ENCODE peak calls at places on chromosomes 3 and 15, in nine cellular contexts. M, N, Q, R, L, Z, B, U and A are unnamed samples.

GRCh38 chr15:25849431-25849921 is 13.7 kb downstream of the ATP10A start:
- DNase-seq in L (no peak), Z (no peak), Q (no peak), N (peak), U (no peak), M (no peak), B (no peak), R (no peak), A (no peak)

GRCh38 chr3:127532561-127533203 is 57.9 kb downstream of the TPRA1 start:
- DNase-seq in Z (no peak), Q (peak), N (no peak), B (no peak), R (no peak), M (no peak), U (no peak), L (no peak), A (no peak)

GRCh38 chr15:41894791-41895463 is 1.1 kb upstream of the SPTBN5 start:
- DNase-seq in M (peak), Q (peak), N (no peak), B (no peak), L (peak), U (no peak), R (no peak), Z (peak), A (peak)

GRCh38 chr15:77075528-77075927 is 4.6 kb upstream of the TSPAN3 start:
- DNase-seq in Z (no peak), B (no peak), R (no peak), U (no peak), L (no peak), Q (peak), N (no peak), M (peak), A (no peak)

GRCh38 chr3:185280572-185281365 is 26.9 kb upstream of the EHHADH start:
- DNase-seq in L (no peak), M (peak), N (peak), B (peak), Q (no peak), Z (no peak), U (no peak), R (peak), A (no peak)

GRCh38 chr3:139476348-139476747 is at the start of gene RBP2:
- DNase-seq in N (no peak), R (no peak), Q (no peak), L (no peak), B (no peak), M (no peak), Z (no peak), U (no peak), A (no peak)

GRCh38 chr3:140243536-140243935 is 308.6 kb downstream of the CLSTN2 start:
- DNase-seq in Q (no peak), L (no peak), N (no peak), R (no peak), M (no peak), B (no peak), U (no peak), Z (no peak), A (no peak)

GRCh38 chr15:60137711-60138396 is 133.7 kb downstream of the FOXB1 start:
- DNase-seq in L (no peak), R (no peak), Z (no peak), M (peak), B (no peak), U (no peak), N (no peak), Q (no peak), A (no peak)

GRCh38 chr3:40550168-40550567 is 25.4 kb downstream of the ZNF621 start:
- DNase-seq in N (no peak), B (no peak), L (no peak), M (no peak), U (no peak), Q (no peak), R (no peak), Z (no peak), A (no peak)

GRCh38 chr3:55367396-55367795 is 119.7 kb downstream of the WNT5A start:
- DNase-seq in N (no peak), U (no peak), Q (no peak), M (no peak), Z (no peak), L (no peak), R (no peak), B (no peak), A (no peak)

GRCh38 chr3:177236704-177237103 is 39.4 kb upstream of the TBL1XR1 start:
- DNase-seq in Z (no peak), N (no peak), L (no peak), M (peak), R (no peak), B (no peak), U (no peak), Q (no peak), A (no peak)